ENCODE peak calls at places on chromosomes 5 and 9, in seven cellular contexts. H, B, F, V, P, Z and G are unnamed samples.

GRCh38 chr5:82365744-82366228 is 87.6 kb upstream of the RPS23 start:
- DNase-seq in H (no peak), B (no peak), F (no peak), V (no peak), P (no peak), Z (peak), G (no peak)

GRCh38 chr5:143031781-143032724 is 261.9 kb downstream of the ARHGAP26 start:
- DNase-seq in H (no peak), B (no peak), F (peak), V (no peak), P (no peak), Z (no peak), G (no peak)

GRCh38 chr5:144684899-144685298 is 514.2 kb downstream of the KCTD16 start:
- DNase-seq in H (no peak), B (no peak), F (no peak), V (no peak), P (no peak), Z (no peak), G (no peak)

GRCh38 chr9:14910178-14910805 is at the start of gene FREM1:
- DNase-seq in H (no peak), B (no peak), F (peak), V (no peak), P (peak), Z (no peak), G (peak)

GRCh38 chr5:116990010-116990409 is 415.4 kb upstream of the SEMA6A start:
- DNase-seq in H (no peak), B (no peak), F (no peak), V (peak), P (no peak), Z (no peak), G (no peak)

GRCh38 chr9:121784706-121785426 is 133.4 kb downstream of the DAB2IP start:
- DNase-seq in H (no peak), B (no peak), F (peak), V (no peak), P (peak), Z (no peak), G (no peak)

GRCh38 chr9:86485359-86485758 is 131.1 kb upstream of the TUT7 start:
- DNase-seq in H (no peak), B (no peak), F (no peak), V (no peak), P (no peak), Z (no peak), G (no peak)

GRCh38 chr5:109885205-109885604 is 195.5 kb downstream of the MAN2A1 start:
- DNase-seq in H (no peak), B (no peak), F (no peak), V (no peak), P (no peak), Z (no peak), G (no peak)

GRCh38 chr9:136157477-136158265 is 39.0 kb upstream of the TMEM250 start:
- DNase-seq in H (no peak), B (no peak), F (no peak), V (no peak), P (no peak), Z (no peak), G (peak)

GRCh38 chr9:92669527-92669889 is 423 bp downstream of the IPPK start:
- DNase-seq in H (no peak), B (peak), F (peak), V (no peak), P (no peak), Z (no peak), G (peak)

GRCh38 chr9:123697686-123698085 is 232.2 kb downstream of the DENND1A start:
- DNase-seq in H (no peak), B (no peak), F (no peak), V (no peak), P (no peak), Z (no peak), G (no peak)

GRCh38 chr5:96431376-96432244 is 1.4 kb downstream of the PCSK1 start:
- DNase-seq in H (no peak), B (peak), F (peak), V (no peak), P (peak), Z (peak), G (peak)

GRCh38 chr9:137694962-137695875 is 76.4 kb downstream of the EHMT1 start:
- DNase-seq in H (peak), B (no peak), F (peak), V (no peak), P (peak), Z (peak), G (peak)

GRCh38 chr5:145936401-145937131 is at the start of gene SH3RF2:
- DNase-seq in H (peak), B (peak), F (peak), V (peak), P (peak), Z (peak), G (peak)

GRCh38 chr5:132253452-132254320 is 3.8 kb upstream of the PDLIM4 start:
- DNase-seq in H (no peak), B (no peak), F (no peak), V (no peak), P (peak), Z (no peak), G (no peak)

GRCh38 chr5:28254846-28255245 is 1216.5 kb upstream of the CDH9 start:
- DNase-seq in H (peak), B (no peak), F (no peak), V (peak), P (no peak), Z (no peak), G (no peak)

GRCh38 chr5:118043531-118043930 is 944.8 kb downstream of the DTWD2 start:
- DNase-seq in H (no peak), B (no peak), F (no peak), V (no peak), P (no peak), Z (no peak), G (no peak)

GRCh38 chr9:119372951-119373350 is 3.7 kb upstream of the BRINP1 start:
- DNase-seq in H (no peak), B (no peak), F (no peak), V (no peak), P (no peak), Z (no peak), G (no peak)

GRCh38 chr5:171857537-171857936 is 71.9 kb downstream of the SMIM23 start:
- DNase-seq in H (no peak), B (no peak), F (peak), V (no peak), P (no peak), Z (no peak), G (peak)

GRCh38 chr9:127085186-127085585 is 37.2 kb downstream of the ANGPTL2 start:
- DNase-seq in H (no peak), B (no peak), F (no peak), V (no peak), P (no peak), Z (no peak), G (no peak)

GRCh38 chr5:132263548-132264261 is 6.2 kb downstream of the PDLIM4 start:
- DNase-seq in H (peak), B (no peak), F (no peak), V (peak), P (no peak), Z (peak), G (no peak)

GRCh38 chr5:138789771-138790242 is 36.6 kb downstream of the CTNNA1 start:
- DNase-seq in H (peak), B (no peak), F (peak), V (peak), P (no peak), Z (peak), G (peak)

GRCh38 chr9:98117984-98118639 is 910 bp downstream of the TRIM14 start:
- DNase-seq in H (peak), B (no peak), F (peak), V (no peak), P (no peak), Z (peak), G (no peak)

GRCh38 chr5:132664696-132665209 is 6.8 kb downstream of the IL13 start:
- DNase-seq in H (no peak), B (no peak), F (no peak), V (no peak), P (no peak), Z (no peak), G (no peak)